ENCODE peak calls at places on chromosomes 13 and 19, in six cellular contexts. C is Kasumi-1; Y is activated CD4-positive, CD25-positive, alpha-beta regulatory T cell treated with anti-CD3 and anti-CD28 coated beads, Interleukin-2, amount 50 U/mL, for 16 hours; X is A172; A is activated CD4-positive, alpha-beta T cell treated with anti-CD3 and anti-CD28 coated beads for 48 hours; J is LoVo. G is an unnamed sample.

GRCh38 chr13:20148501-20149183 is 12.2 kb downstream of the GJA3 start:
- DNase-seq in J (no peak), A (no peak), X (no peak), C (no peak), Y (no peak), G (no peak)

GRCh38 chr19:6551091-6551490 is 20.3 kb downstream of the TNFSF9 start:
- DNase-seq in C (no peak), J (no peak), X (no peak), Y (no peak), A (no peak), G (no peak)

GRCh38 chr19:10091370-10091687 is 5.2 kb downstream of the SHFL start:
- DNase-seq in C (no peak), J (no peak), A (no peak), X (no peak), Y (no peak), G (no peak)

GRCh38 chr19:41441321-41441945 is 1.5 kb upstream of the ERICH4 start:
- DNase-seq in X (no peak), C (no peak), J (no peak), Y (no peak), A (no peak), G (no peak)

GRCh38 chr13:113596321-113597200 is 12.0 kb downstream of the TFDP1 start:
- DNase-seq in C (no peak), Y (no peak), A (no peak), J (no peak), X (no peak), G (no peak)

GRCh38 chr19:28208745-28209144 is 1004.2 kb downstream of the UQCRFS1 start:
- DNase-seq in X (peak; percentile 27), Y (no peak), C (no peak), A (no peak), J (no peak), G (no peak)

GRCh38 chr19:41106177-41106576 is 8.1 kb upstream of the CYP2F1 start:
- DNase-seq in Y (no peak), X (no peak), C (no peak), A (no peak), J (no peak), G (no peak)

GRCh38 chr19:16025108-16026101 is 50.9 kb upstream of the TPM4 start:
- DNase-seq in X (peak; percentile 86), J (peak; percentile 62), Y (no peak), A (no peak), C (peak; percentile 61), G (no peak)

GRCh38 chr13:40368123-40368891 is 298.1 kb downstream of the FOXO1 start:
- DNase-seq in J (no peak), A (no peak), Y (no peak), C (no peak), X (no peak), G (no peak)

GRCh38 chr13:80054806-80055205 is 286.1 kb downstream of the SPRY2 start:
- DNase-seq in J (no peak), C (no peak), Y (no peak), X (no peak), A (no peak), G (no peak)

GRCh38 chr19:45920458-45920857 is 5.9 kb upstream of the NANOS2 start:
- DNase-seq in A (no peak), C (peak; percentile 6), Y (no peak), J (no peak), X (no peak), G (no peak)

GRCh38 chr13:43444085-43444484 is 342.7 kb downstream of the ENOX1 start:
- DNase-seq in X (no peak), Y (no peak), A (no peak), C (no peak), J (no peak), G (no peak)

GRCh38 chr13:109787135-109787954 is 962 bp upstream of the IRS2 start:
- DNase-seq in Y (no peak), X (peak; percentile 53), J (peak; percentile 60), A (peak; percentile 39), C (peak; percentile 33), G (peak; percentile 29)

GRCh38 chr13:103184413-103184812 is 118.2 kb upstream of the SLC10A2 start:
- DNase-seq in C (no peak), Y (no peak), J (no peak), A (no peak), X (no peak), G (no peak)

GRCh38 chr13:49400755-49401659 is 42.9 kb downstream of the CAB39L start:
- DNase-seq in C (peak; percentile 41), X (no peak), Y (no peak), A (no peak), J (no peak), G (peak; percentile 7)

GRCh38 chr13:30832845-30833332 is 73.2 kb upstream of the MEDAG start:
- DNase-seq in J (peak; percentile 96), A (peak; percentile 82), X (peak; percentile 86), Y (no peak), C (no peak), G (no peak)

GRCh38 chr19:35715981-35716734 is 1.6 kb upstream of the KMT2B start:
- DNase-seq in Y (no peak), X (no peak), A (no peak), C (peak; percentile 29), J (peak; percentile 58), G (peak; percentile 58)

GRCh38 chr13:99686944-99687382 is 185.7 kb downstream of the TM9SF2 start:
- DNase-seq in A (no peak), Y (no peak), C (no peak), X (no peak), J (no peak), G (no peak)

GRCh38 chr19:9883764-9884163 is 48.6 kb downstream of the PIN1 start:
- DNase-seq in J (no peak), A (no peak), Y (no peak), X (no peak), C (no peak), G (no peak)

GRCh38 chr19:16261584-16262370 is 62.8 kb upstream of the KLF2 start:
- DNase-seq in C (no peak), J (no peak), Y (no peak), X (no peak), A (no peak), G (no peak)

GRCh38 chr13:20394506-20394905 is 131.2 kb downstream of the CRYL1 start:
- DNase-seq in Y (no peak), X (no peak), C (no peak), A (no peak), J (no peak), G (no peak)

GRCh38 chr13:99916366-99917103 is 55.0 kb downstream of the ZIC5 start:
- DNase-seq in J (peak; percentile 79), C (peak; percentile 82), X (peak; percentile 76), Y (no peak), A (no peak), G (no peak)

GRCh38 chr13:47067296-47067695 is 170.4 kb upstream of the HTR2A start:
- DNase-seq in A (no peak), X (no peak), J (no peak), C (no peak), Y (no peak), G (no peak)

GRCh38 chr19:40223135-40223822 is 3.2 kb downstream of the CCNP start:
- DNase-seq in C (no peak), X (no peak), A (peak; percentile 49), J (no peak), Y (no peak), G (no peak)

GRCh38 chr13:75771818-75772217 is 135.7 kb downstream of the LMO7 start:
- DNase-seq in J (peak; percentile 74), C (no peak), Y (no peak), A (no peak), X (peak; percentile 81), G (no peak)

GRCh38 chr19:29769997-29770396 is 41.8 kb upstream of the CCNE1 start:
- DNase-seq in X (no peak), A (no peak), C (no peak), Y (no peak), J (no peak), G (no peak)

GRCh38 chr13:19597523-19597922 is 35.9 kb upstream of the MPHOSPH8 start:
- DNase-seq in C (no peak), X (peak; percentile 77), Y (no peak), A (no peak), J (peak; percentile 19), G (no peak)

G was measured in occipital lobe.